ENCODE peak calls at places on chromosomes 7 and 10, in seven cellular contexts. E is transverse colon, R is HepG2, V is esophagus muscularis mucosa, S is stomach, H is GM12878, J is suprapubic skin. L is an unnamed sample.

GRCh38 chr7:95201718-95202117 is 122.6 kb downstream of the PON1 start:
- DNase-seq in V (no peak), J (no peak), H (no peak), E (no peak), S (no peak), R (no peak), L (no peak)

GRCh38 chr7:140284062-140284461 is 107.3 kb upstream of the KDM7A start:
- DNase-seq in J (no peak), V (no peak), S (no peak), H (no peak), E (no peak), R (no peak), L (no peak)

GRCh38 chr10:88921194-88921593 is 31.4 kb downstream of the ACTA2 start:
- DNase-seq in J (no peak), V (no peak), E (no peak), R (no peak), H (no peak), S (no peak), L (no peak)

GRCh38 chr10:78236416-78237015 is 202.9 kb downstream of the RPS24 start:
- DNase-seq in E (no peak), J (no peak), R (no peak), V (no peak), S (no peak), H (no peak), L (no peak)

GRCh38 chr7:130141161-130141857 is 63.9 kb downstream of the TMEM209 start:
- DNase-seq in E (peak), V (no peak), S (peak), J (no peak), R (no peak), H (no peak), L (peak)

GRCh38 chr10:119104653-119105024 is 726 bp downstream of the DENND10 start:
- DNase-seq in V (no peak), R (no peak), S (no peak), H (no peak), J (peak), E (peak), L (peak)

GRCh38 chr7:38728145-38728544 is 97.0 kb upstream of the AMPH start:
- DNase-seq in R (no peak), J (no peak), S (no peak), V (no peak), E (no peak), H (no peak), L (no peak)

GRCh38 chr10:103281753-103282152 is 4.8 kb downstream of the INA start:
- DNase-seq in J (no peak), S (no peak), E (no peak), R (no peak), H (no peak), V (no peak), L (no peak)

GRCh38 chr7:156906281-156906680 is 13.3 kb upstream of the LMBR1 start:
- DNase-seq in E (no peak), V (no peak), R (no peak), H (no peak), J (no peak), S (no peak), L (no peak)

GRCh38 chr10:37856881-37857286 is 526 bp downstream of the ZNF248 start:
- DNase-seq in J (peak), E (peak), R (no peak), S (peak), H (no peak), V (no peak), L (peak)

GRCh38 chr7:70654979-70655378 is 477.0 kb upstream of the GALNT17 start:
- DNase-seq in E (no peak), J (no peak), R (no peak), H (no peak), V (no peak), S (no peak), L (no peak)

GRCh38 chr10:69838853-69839252 is 37.1 kb downstream of the COL13A1 start:
- DNase-seq in H (no peak), V (no peak), J (no peak), S (no peak), R (no peak), E (no peak), L (no peak)

GRCh38 chr7:149855368-149856305 is 17.5 kb downstream of the ZNF862 start:
- DNase-seq in R (peak), V (no peak), S (no peak), J (peak), H (no peak), E (no peak), L (peak)

GRCh38 chr10:36504752-36505151 is 620.6 kb upstream of the ANKRD30A start:
- DNase-seq in J (no peak), E (no peak), V (no peak), S (no peak), R (no peak), H (no peak), L (no peak)

GRCh38 chr7:127920787-127921438 is 110.3 kb downstream of the LRRC4 start:
- DNase-seq in E (no peak), R (no peak), H (no peak), V (no peak), S (no peak), J (no peak), L (no peak)

GRCh38 chr7:67847063-67847798 is 850.6 kb downstream of the TYW1 start:
- DNase-seq in H (no peak), J (no peak), V (no peak), R (no peak), E (no peak), S (no peak), L (no peak)

GRCh38 chr10:91010952-91011351 is 90.1 kb upstream of the ANKRD1 start:
- DNase-seq in E (no peak), R (no peak), J (no peak), V (no peak), H (no peak), S (no peak), L (no peak)

GRCh38 chr10:107614939-107615665 is 450.6 kb upstream of the SORCS1 start:
- DNase-seq in H (no peak), E (no peak), S (no peak), R (no peak), J (no peak), V (no peak), L (no peak)

GRCh38 chr7:28483868-28484267 is 71.5 kb downstream of the CREB5 start:
- DNase-seq in J (no peak), E (no peak), H (no peak), R (no peak), S (no peak), V (no peak), L (no peak)

GRCh38 chr10:78899996-78900714 is 168.6 kb upstream of the ZMIZ1 start:
- DNase-seq in R (peak), S (no peak), H (no peak), J (no peak), V (peak), E (no peak), L (peak)

GRCh38 chr7:155452505-155453295 is 5.2 kb upstream of the EN2 start:
- DNase-seq in J (no peak), H (no peak), S (no peak), V (no peak), E (no peak), R (no peak), L (no peak)

GRCh38 chr7:144001543-144001942 is 1.4 kb downstream of the OR6B1 start:
- DNase-seq in H (no peak), V (no peak), J (no peak), S (no peak), R (no peak), E (no peak), L (no peak)

GRCh38 chr7:128833148-128833938 is 3.1 kb downstream of the FLNC start:
- DNase-seq in J (peak), H (no peak), S (no peak), E (peak), R (no peak), V (no peak), L (peak)

GRCh38 chr10:132211246-132211645 is 24.5 kb downstream of the DPYSL4 start:
- DNase-seq in V (no peak), R (no peak), E (no peak), J (no peak), S (no peak), H (no peak), L (no peak)

GRCh38 chr10:49474901-49475300 is 64.0 kb downstream of the ERCC6 start:
- DNase-seq in E (no peak), V (no peak), H (no peak), J (no peak), R (no peak), S (no peak), L (no peak)

GRCh38 chr10:50627443-50627842 is 3.7 kb upstream of the SGMS1 start:
- DNase-seq in V (no peak), H (no peak), S (no peak), R (no peak), E (no peak), J (no peak), L (no peak)

GRCh38 chr7:116777613-116778380 is 84.6 kb upstream of the CAPZA2 start:
- DNase-seq in V (no peak), E (no peak), J (no peak), S (no peak), R (no peak), H (no peak), L (no peak)

GRCh38 chr10:73812662-73813061 is 1.3 kb upstream of the NDST2 start:
- DNase-seq in S (no peak), J (no peak), H (no peak), V (no peak), E (no peak), R (no peak), L (no peak)

GRCh38 chr10:100519321-100520051 is at the start of gene SEC31B:
- DNase-seq in H (no peak), V (no peak), R (peak), E (peak), J (no peak), S (peak), L (no peak)

GRCh38 chr7:37782166-37782565 is 66.2 kb upstream of the NME8 start:
- DNase-seq in H (no peak), R (no peak), V (no peak), S (no peak), J (no peak), E (no peak), L (no peak)

GRCh38 chr10:89207801-89208551 is 859 bp upstream of the CH25H start:
- DNase-seq in H (no peak), S (no peak), V (peak), R (no peak), E (peak), J (peak), L (peak)

GRCh38 chr7:129435414-129435829 is 1.2 kb downstream of the STRIP2 start:
- DNase-seq in R (no peak), E (no peak), V (no peak), S (no peak), H (no peak), J (no peak), L (no peak)

GRCh38 chr10:121553455-121553854 is 44.8 kb downstream of the FGFR2 start:
- DNase-seq in R (peak), H (no peak), E (no peak), V (no peak), J (no peak), S (no peak), L (no peak)
- TF ChIP-seq EP300 in R (no peak), H (no peak), E (no peak), V (no peak), J (no peak), S (no peak), L (no peak)

DNA sequence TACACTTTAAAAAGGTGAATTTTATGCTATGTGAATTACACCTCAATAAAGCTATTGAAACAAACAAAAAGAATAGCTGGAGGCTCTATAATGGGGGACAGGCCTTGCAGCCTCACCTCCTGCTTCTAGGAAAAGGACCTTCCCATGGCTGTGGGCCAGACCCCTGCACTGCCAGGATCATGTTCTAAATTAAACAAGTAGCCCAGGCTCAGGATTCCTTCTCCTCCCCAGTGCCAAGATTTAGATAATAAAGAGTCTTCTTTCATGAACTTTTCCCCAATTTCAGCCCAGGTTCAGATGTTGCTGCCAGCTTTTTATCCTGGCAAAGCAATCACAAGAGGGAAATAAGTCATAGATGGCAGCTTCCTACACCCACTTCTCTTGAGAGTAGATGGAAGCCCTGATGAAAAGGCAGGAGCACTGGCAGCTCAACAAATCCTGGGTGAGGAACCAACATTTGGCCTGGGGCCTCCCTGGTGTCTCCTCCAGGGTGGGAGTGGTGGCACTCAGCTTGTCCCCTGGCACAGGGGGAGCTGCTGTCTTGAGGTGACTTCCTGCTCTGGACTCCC is 22.2 kb upstream of the CAMK2B start:
- DNase-seq in V (no peak), E (no peak), S (no peak), R (no peak), J (no peak), H (no peak), L (no peak)
- TF ChIP-seq POLR2A in V (no peak), E (no peak), S (no peak), R (no peak), J (no peak), H (no peak), L (no peak)

GRCh38 chr10:59513558-59513957 is 151.2 kb upstream of the FAM13C start:
- DNase-seq in H (no peak), V (no peak), R (no peak), J (no peak), E (no peak), S (no peak), L (no peak)
- TF ChIP-seq POLR2AphosphoS5 in H (no peak), V (no peak), R (no peak), J (no peak), E (no peak), S (no peak), L (no peak)

DNA sequence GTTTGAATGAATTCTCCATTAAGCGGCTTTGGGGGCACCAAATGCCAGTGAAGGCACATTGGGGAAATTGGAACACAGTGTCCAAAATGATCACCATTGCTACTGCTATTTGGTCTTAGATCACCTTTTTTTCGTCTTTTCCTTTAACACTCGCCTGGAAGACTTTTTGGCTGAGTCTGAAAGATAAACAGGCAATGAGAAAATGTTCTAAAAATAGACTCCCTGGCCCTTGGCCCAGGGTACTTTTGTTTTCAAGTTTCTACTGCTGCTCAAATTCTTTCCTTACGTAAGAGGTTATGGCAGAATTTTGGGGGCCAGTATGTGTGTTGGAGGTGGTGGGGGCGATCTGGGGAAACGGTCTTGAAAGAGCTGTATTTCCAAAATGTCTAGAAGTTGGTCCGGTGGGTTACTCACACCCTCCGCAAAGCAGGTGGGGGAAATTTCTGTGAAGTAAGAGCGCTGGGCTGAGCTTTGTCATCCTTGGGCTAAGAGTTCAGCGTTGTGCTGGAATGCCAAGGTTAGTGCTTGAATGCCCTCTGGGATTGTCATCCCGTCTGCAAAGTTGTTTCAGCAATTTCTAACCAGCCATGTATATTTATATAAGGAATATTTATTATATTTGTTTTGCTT is 1.3 kb upstream of the ITPRIP start:
- DNase-seq in E (peak), J (no peak), V (no peak), R (peak), S (peak), H (no peak), L (peak)
- TF ChIP-seq EP300 in E (no peak), J (no peak), V (no peak), R (no peak), S (no peak), H (no peak), L (no peak)

GRCh38 chr7:64999165-65000004 is 7.1 kb downstream of the ERV3-1 start:
- DNase-seq in S (peak), V (no peak), J (no peak), R (peak), H (peak), E (no peak), L (no peak)
- TF ChIP-seq POLR2A in S (no peak), V (no peak), J (no peak), R (peak), H (no peak), E (no peak), L (no peak)

GRCh38 chr7:145269418-145270161 is 433.7 kb upstream of the TPK1 start:
- DNase-seq in E (no peak), R (no peak), S (no peak), J (no peak), V (no peak), H (no peak), L (peak)

GRCh38 chr7:145263886-145264285 is 428.0 kb upstream of the TPK1 start:
- DNase-seq in J (no peak), R (no peak), E (no peak), V (no peak), H (no peak), S (no peak), L (no peak)

GRCh38 chr7:145265180-145265579 is 429.3 kb upstream of the TPK1 start:
- DNase-seq in S (no peak), E (no peak), R (no peak), J (no peak), V (no peak), H (no peak), L (no peak)
- TF ChIP-seq POLR2AphosphoS5 in S (no peak), E (no peak), R (no peak), J (no peak), V (no peak), H (no peak), L (no peak)

GRCh38 chr10:52517017-52517416 is 202.9 kb downstream of the DKK1 start:
- DNase-seq in V (no peak), H (no peak), S (no peak), J (no peak), R (no peak), E (no peak), L (no peak)
- TF ChIP-seq EP300 in V (no peak), H (no peak), S (no peak), J (no peak), R (no peak), E (no peak), L (no peak)

L was measured in sigmoid colon.